ENCODE peak calls at places on chromosome 17, in seven cellular contexts. S, P, F, M, G, W and K are unnamed samples.

GRCh38 chr17:69710926-69711325 is 296.4 kb downstream of the MAP2K6 start:
- DNase-seq in S (no peak), P (no peak), F (no peak), M (no peak), G (no peak), W (no peak), K (no peak)

GRCh38 chr17:80747469-80747868 is 202.8 kb downstream of the RPTOR start:
- DNase-seq in S (no peak), P (no peak), F (no peak), M (no peak), G (no peak), W (no peak), K (no peak)

GRCh38 chr17:31692632-31693031 is 166.4 kb downstream of the COPRS start:
- DNase-seq in S (no peak), P (no peak), F (no peak), M (no peak), G (no peak), W (no peak), K (no peak)

GRCh38 chr17:29567362-29568330 is 809 bp upstream of the ABHD15 start:
- DNase-seq in S (peak; percentile 44), P (peak; percentile 49), F (peak; percentile 62), M (peak; percentile 37), G (peak; percentile 48), W (peak; percentile 70), K (peak; percentile 78)

GRCh38 chr17:3918372-3919122 is 2.3 kb upstream of the P2RX1 start:
- DNase-seq in S (no peak), P (no peak), F (no peak), M (no peak), G (no peak), W (no peak), K (no peak)

GRCh38 chr17:36213695-36214094 is 2.8 kb downstream of the CCL4L2 start:
- DNase-seq in S (no peak), P (no peak), F (no peak), M (no peak), G (no peak), W (no peak), K (no peak)

GRCh38 chr17:21345236-21345635 is 30.9 kb upstream of the KCNJ12 start:
- DNase-seq in S (no peak), P (no peak), F (no peak), M (no peak), G (no peak), W (no peak), K (no peak)

GRCh38 chr17:56681561-56682266 is 88.2 kb downstream of the NOG start:
- DNase-seq in S (peak; percentile 95), P (no peak), F (no peak), M (no peak), G (no peak), W (no peak), K (peak; percentile 82)

GRCh38 chr17:71919181-71919580 is 201.6 kb upstream of the SOX9 start:
- DNase-seq in S (no peak), P (no peak), F (no peak), M (no peak), G (no peak), W (no peak), K (no peak)

GRCh38 chr17:34840758-34841157 is 120.5 kb downstream of the CCT6B start:
- DNase-seq in S (no peak), P (no peak), F (no peak), M (no peak), G (no peak), W (no peak), K (no peak)

GRCh38 chr17:55072910-55073309 is 104.3 kb downstream of the STXBP4 start:
- DNase-seq in S (no peak), P (no peak), F (no peak), M (no peak), G (no peak), W (no peak), K (no peak)

GRCh38 chr17:40021471-40021961 is 6.3 kb downstream of the CSF3 start:
- DNase-seq in S (peak; percentile 42), P (no peak), F (peak; percentile 46), M (no peak), G (no peak), W (no peak), K (peak; percentile 96)

GRCh38 chr17:63956296-63956920 is 16.3 kb downstream of the SCN4A start:
- DNase-seq in S (peak; percentile 16), P (no peak), F (no peak), M (no peak), G (no peak), W (no peak), K (no peak)